ENCODE peak calls at places on chromosomes 12 and 14, in ten cellular contexts. X is A549; N is neural progenitor cell; C is uterus; P is neural crest cell; T is NK-92 treated with Interleukin-12 subunit alpha and Interleukin-12 subunit beta, amount 100 ng/mL, for 24 hours; I is GDM1; O is AG08396; B is GM12891; K is NCI-H1436. Q is an unnamed sample.

GRCh38 chr12:95218164-95218851 is 701 bp downstream of the VEZT start:
- DNase-seq in B (no peak), C (no peak), P (no peak), X (no peak), K (peak), I (peak), O (peak), T (no peak), N (no peak), Q (no peak)

GRCh38 chr14:81400202-81400678 is at the start of gene STON2:
- DNase-seq in T (peak), I (peak), C (no peak), P (no peak), X (peak), B (no peak), K (no peak), O (peak), N (no peak), Q (peak)

GRCh38 chr14:90815817-90816662 is at the start of gene TTC7B:
- DNase-seq in I (no peak), C (peak), O (peak), X (no peak), B (peak), T (no peak), N (peak), K (peak), P (peak), Q (peak)

GRCh38 chr14:102779574-102780315 is 2.5 kb downstream of the TRAF3 start:
- DNase-seq in K (no peak), B (no peak), O (no peak), N (no peak), C (no peak), I (no peak), P (no peak), T (no peak), X (no peak), Q (no peak)

GRCh38 chr14:68633131-68633991 is 159.5 kb downstream of the ZFP36L1 start:
- DNase-seq in X (no peak), N (no peak), B (no peak), T (no peak), K (no peak), I (no peak), O (no peak), P (peak), C (no peak), Q (no peak)

GRCh38 chr12:57889541-57889989 is 43.0 kb upstream of the CTDSP2 start:
- DNase-seq in P (no peak), O (peak), N (peak), I (no peak), K (no peak), C (peak), X (no peak), B (no peak), T (no peak), Q (no peak)

GRCh38 chr14:80634106-80634758 is 307.3 kb downstream of the CEP128 start:
- DNase-seq in K (no peak), X (no peak), O (no peak), P (no peak), T (no peak), C (no peak), I (no peak), N (no peak), B (no peak), Q (peak)

GRCh38 chr14:44428239-44428924 is 78.7 kb downstream of the FSCB start:
- DNase-seq in P (no peak), O (no peak), N (no peak), I (no peak), X (no peak), C (no peak), K (no peak), B (no peak), T (no peak), Q (no peak)

GRCh38 chr14:36514278-36515104 is 5.5 kb downstream of the NKX2-1 start:
- DNase-seq in X (no peak), N (peak), B (no peak), I (no peak), T (no peak), P (no peak), C (no peak), O (peak), K (no peak), Q (no peak)

GRCh38 chr12:88207921-88208640 is 66.0 kb downstream of the TMTC3 start:
- DNase-seq in O (peak), I (no peak), T (no peak), B (no peak), X (no peak), C (no peak), P (no peak), N (no peak), K (no peak), Q (no peak)

GRCh38 chr12:22254450-22254849 is 80.1 kb downstream of the ST8SIA1 start:
- DNase-seq in K (no peak), N (no peak), C (no peak), X (no peak), P (no peak), O (no peak), T (no peak), B (no peak), I (no peak), Q (no peak)

GRCh38 chr12:48997719-48998496 is 1.3 kb downstream of the DDN start:
- DNase-seq in C (no peak), I (no peak), P (no peak), T (no peak), X (peak), O (peak), K (peak), N (peak), B (peak), Q (peak)

GRCh38 chr12:121942145-121942718 is 23.8 kb downstream of the CFAP251 start:
- DNase-seq in O (no peak), B (no peak), N (no peak), C (no peak), T (no peak), X (no peak), K (no peak), I (no peak), P (no peak), Q (no peak)

GRCh38 chr12:69524755-69525509 is 54.7 kb downstream of the FRS2 start:
- DNase-seq in B (no peak), X (no peak), N (no peak), I (no peak), K (no peak), O (no peak), P (no peak), C (no peak), T (no peak), Q (no peak)

GRCh38 chr14:30985796-30986195 is 39.7 kb upstream of the AP4S1 start:
- DNase-seq in K (no peak), O (no peak), B (no peak), N (no peak), T (no peak), X (no peak), C (no peak), I (no peak), P (no peak), Q (no peak)